ENCODE peak calls at places on chromosomes 16 and 17, in five cellular contexts. I is HCT116, A is sigmoid colon, L is transverse colon, C is stomach. B is an unnamed sample. For H3K9me3, the result is how much of the 10 kb centered on the place peaks cover.

GRCh38 chr16:878071-878784 is 77.7 kb upstream of the GNG13 start:
- DNase-seq in I (peak), A (peak), L (peak), C (no peak), B (no peak)

GRCh38 chr17:71995570-71995969 is 125.2 kb upstream of the SOX9 start:
- DNase-seq in I (no peak), A (no peak), L (no peak), C (no peak), B (no peak)

GRCh38 chr16:31215287-31216115 is 1.4 kb downstream of the PYDC1 start:
- DNase-seq in I (peak), A (no peak), L (peak), C (peak), B (peak)

GRCh38 chr17:67390646-67391480 is 13.8 kb downstream of the PITPNC1 start:
- DNase-seq in I (peak), A (no peak), L (peak), C (peak), B (peak)

GRCh38 chr16:30997000-30997886 is 12.2 kb downstream of the HSD3B7 start:
- DNase-seq in I (peak), A (peak), L (peak), C (peak), B (peak)

GRCh38 chr16:28585674-28586073 is 11.2 kb downstream of the SULT1A2 start:
- DNase-seq in I (no peak), A (no peak), L (peak), C (peak), B (no peak)

GRCh38 chr17:71071837-71072236 is 902.5 kb downstream of the KCNJ2 start:
- DNase-seq in I (peak), A (no peak), L (no peak), C (no peak), B (no peak)

GRCh38 chr17:50261051-50261915 is 13.0 kb upstream of the TMEM92 start:
- DNase-seq in I (no peak), A (no peak), L (no peak), C (no peak), B (peak)

GRCh38 chr17:78767806-78768205 is 14.3 kb downstream of the CYTH1 start:
- DNase-seq in I (no peak), A (no peak), L (no peak), C (no peak), B (no peak)

GRCh38 chr16:80033783-80034468 is 433.4 kb upstream of the MAF start:
- DNase-seq in I (no peak), A (no peak), L (no peak), C (no peak), B (no peak)

GRCh38 chr16:64983983-64984382 is 137.9 kb downstream of the CDH11 start:
- DNase-seq in I (no peak), A (no peak), L (no peak), C (no peak), B (no peak)

GRCh38 chr17:79652999-79653643 is 42.3 kb upstream of the RBFOX3 start:
- DNase-seq in I (no peak), A (peak), L (no peak), C (no peak), B (no peak)

GRCh38 chr17:39863918-39864746 is at the start of gene IKZF3:
- DNase-seq in I (no peak), A (no peak), L (peak), C (peak), B (peak)

GRCh38 chr17:75878174-75878998 is at the start of gene TRIM47:
- DNase-seq in I (no peak), A (peak), L (peak), C (peak), B (peak)

GRCh38 chr17:43360376-43360738 is 38.4 kb upstream of the ARL4D start:
- DNase-seq in I (no peak), A (peak), L (peak), C (peak), B (no peak)

GRCh38 chr16:89562027-89562599 is 1.6 kb downstream of the RPL13 start:
- DNase-seq in I (no peak), A (no peak), L (peak), C (peak), B (no peak)

GRCh38 chr17:63834431-63835166 is 7.1 kb upstream of the FTSJ3 start:
- DNase-seq in I (peak), A (peak), L (no peak), C (peak), B (peak)

GRCh38 chr17:58577696-58578095 is 63.3 kb upstream of the MTMR4 start:
- DNase-seq in I (peak), A (no peak), L (peak), C (peak), B (peak)

GRCh38 chr17:62720126-62720850 is 87.8 kb downstream of the MARCHF10 start:
- DNase-seq in I (no peak), A (peak), L (no peak), C (no peak), B (no peak)

GRCh38 chr16:1596516-1596915 is 15.4 kb downstream of the IFT140 start:
- DNase-seq in I (no peak), A (no peak), L (no peak), C (no peak), B (no peak)

DNA sequence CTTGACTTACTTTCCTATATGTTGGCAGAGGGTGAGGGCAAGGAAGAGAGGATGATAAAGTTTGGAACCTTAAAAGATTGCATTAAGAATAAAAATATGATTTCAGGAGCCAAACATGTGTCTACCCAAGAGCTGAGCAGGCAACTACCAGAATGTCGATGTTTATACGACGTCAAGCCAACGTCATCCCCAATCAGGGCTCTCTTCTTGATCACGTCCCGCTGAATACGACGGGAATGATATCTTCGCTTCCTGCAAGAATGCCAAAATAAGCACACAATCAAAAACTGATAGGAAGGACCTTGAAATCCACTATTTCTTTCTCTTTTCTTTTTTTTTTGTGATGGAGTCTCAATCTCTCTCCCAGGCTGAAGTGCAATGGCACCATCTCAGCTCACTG is 20.1 kb upstream of the ITGAE start:
- DNase-seq in I (no peak), A (no peak), L (no peak), C (no peak), B (no peak)
- TF ChIP-seq POLR2AphosphoS5 in I (no peak), A (no peak), L (no peak), C (no peak), B (no peak)

DNA sequence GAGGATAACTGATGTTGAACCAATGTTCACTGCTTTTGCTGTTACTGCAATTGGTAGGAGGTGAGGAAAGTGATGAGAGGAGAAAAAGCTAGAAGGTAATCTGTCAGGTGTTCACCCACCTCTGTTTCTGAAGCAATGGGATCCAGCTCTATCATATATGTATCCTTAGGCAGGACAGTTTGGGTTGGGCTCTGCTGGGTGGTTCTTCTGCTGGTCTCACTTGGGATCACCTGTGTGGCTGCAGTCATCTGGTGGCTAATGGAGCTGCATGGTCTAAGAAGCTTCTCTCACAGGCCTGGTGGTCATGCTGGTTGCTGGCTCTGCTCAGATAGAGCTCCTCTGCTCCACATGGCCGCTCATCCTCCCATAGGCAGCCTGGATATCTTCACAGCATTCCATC is 40.2 kb upstream of the ZCCHC14 start:
- DNase-seq in I (no peak), A (no peak), L (no peak), C (no peak), B (no peak)
- H3K9me3 ChIP-seq in I (under half), A (under half), L (under half), C (under half), B (under half)

GRCh38 chr16:84887207-84887606 is 67.4 kb downstream of the CRISPLD2 start:
- DNase-seq in I (no peak), A (no peak), L (no peak), C (no peak), B (no peak)
- TF ChIP-seq POLR2AphosphoS5 in I (no peak), A (no peak), L (no peak), C (no peak), B (no peak)

GRCh38 chr16:10441726-10442125 is 55.9 kb downstream of the ATF7IP2 start:
- DNase-seq in I (no peak), A (no peak), L (no peak), C (no peak), B (no peak)

GRCh38 chr16:10453159-10453510 is 67.3 kb downstream of the ATF7IP2 start:
- DNase-seq in I (no peak), A (no peak), L (no peak), C (no peak), B (no peak)

GRCh38 chr16:10447289-10447688 is 61.4 kb downstream of the ATF7IP2 start:
- DNase-seq in I (no peak), A (no peak), L (no peak), C (no peak), B (no peak)
- H3K9me3 ChIP-seq in I (under half), A (under half), L (under half), C (under half), B (under half)

DNA sequence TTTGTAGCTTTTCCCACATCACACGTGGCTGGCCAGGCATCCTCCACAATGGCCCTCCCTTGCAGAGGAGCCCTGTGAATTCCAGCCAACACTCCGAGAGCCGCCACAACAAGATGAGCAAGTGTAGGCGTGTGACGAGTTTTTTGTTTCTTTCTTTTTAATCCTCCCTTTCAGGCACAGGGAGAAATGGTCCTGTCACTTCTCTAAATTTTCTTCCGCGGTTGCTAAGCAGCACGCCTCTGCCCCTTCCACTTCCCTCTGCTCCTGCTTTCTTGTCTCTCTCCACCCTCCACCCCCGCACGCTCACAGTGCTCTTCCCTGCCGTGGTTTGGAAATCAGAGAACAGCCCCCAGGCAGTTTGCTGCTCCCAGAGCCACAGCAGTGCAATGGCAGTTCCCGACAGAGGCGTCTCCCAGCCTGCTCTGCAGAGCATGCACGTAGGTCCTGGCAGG is 68.0 kb upstream of the MRTFB start:
- DNase-seq in I (no peak), A (peak), L (peak), C (no peak), B (peak)
- TF ChIP-seq POLR2AphosphoS5 in I (no peak), A (peak), L (no peak), C (peak), B (peak)

GRCh38 chr16:62678796-62679195 is 642.6 kb upstream of the CDH8 start:
- DNase-seq in I (no peak), A (no peak), L (no peak), C (no peak), B (no peak)
- H3K9me3 ChIP-seq in I (under half), A (under half), L (under half), C (under half), B (half or more)

GRCh38 chr16:57061084-57061905 is 31.1 kb upstream of the CPNE2 start:
- DNase-seq in I (no peak), A (peak), L (peak), C (peak), B (peak)
- TF ChIP-seq POLR2AphosphoS5 in I (no peak), A (peak), L (no peak), C (peak), B (peak)

GRCh38 chr16:24378999-24379398 is 122.9 kb downstream of the CACNG3 start:
- DNase-seq in I (no peak), A (no peak), L (no peak), C (no peak), B (no peak)
- H3K9me3 ChIP-seq in I (under half), A (under half), L (under half), C (under half), B (under half)

DNA sequence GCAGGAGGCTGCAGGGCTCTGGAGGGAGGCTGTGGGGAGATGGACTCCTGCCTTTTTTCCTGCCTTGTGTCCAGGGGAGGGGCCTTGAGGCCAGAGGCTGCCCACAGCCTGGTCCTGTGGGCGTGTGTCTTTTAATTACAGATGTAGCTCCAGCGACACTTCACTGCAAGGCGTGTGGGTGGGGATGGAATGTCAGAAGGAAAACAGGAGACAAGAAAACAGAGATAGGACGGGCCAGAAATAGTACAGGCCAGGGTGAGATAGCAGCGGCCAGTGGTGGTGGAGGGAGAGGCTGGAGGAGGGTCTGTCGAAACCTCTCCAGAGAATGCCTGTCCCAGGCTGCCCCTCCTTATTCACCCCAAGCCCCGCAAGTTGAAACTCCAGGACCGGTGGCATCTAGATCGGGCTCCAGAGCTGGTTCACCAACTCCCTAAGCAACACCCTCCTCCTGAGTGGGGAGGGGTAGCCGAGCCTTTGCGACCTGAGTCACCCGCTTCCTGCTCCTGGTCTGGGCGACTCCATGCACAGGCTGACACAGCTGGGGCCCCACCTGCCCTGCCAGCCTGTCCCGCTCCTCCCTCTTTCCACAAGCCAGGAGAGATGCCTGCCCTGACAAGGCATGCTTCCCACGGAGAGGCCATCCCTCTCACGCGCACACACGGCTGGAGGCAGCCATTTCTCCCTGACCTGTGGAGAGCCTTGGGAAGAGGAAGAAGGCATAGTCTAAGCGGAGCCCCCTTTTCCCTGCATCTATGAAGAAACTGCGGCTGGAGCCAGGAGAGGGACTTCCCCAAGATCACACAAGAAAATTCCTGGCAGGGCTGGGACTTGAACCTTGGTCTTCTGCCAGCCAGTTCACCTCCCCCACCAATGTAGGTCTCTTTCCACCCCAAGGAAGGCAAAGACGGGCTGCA is 6.6 kb upstream of the JUP start:
- DNase-seq in I (peak), A (no peak), L (peak), C (peak), B (no peak)
- TF ChIP-seq POLR2AphosphoS5 in I (peak), A (no peak), L (peak), C (peak), B (peak)

B was measured in spleen.